ENCODE peak calls at places on chromosome 19, in seven cellular contexts. M is uterus; C is mucosa of descending colon; T is GM12865; L is CD8-positive, alpha-beta T cell; I is Peyer's patch; B is cardiac muscle cell. J is an unnamed sample.

GRCh38 chr19:12952488-12953455 is 4.3 kb downstream of the GADD45GIP1 start:
- DNase-seq in M (no peak), C (no peak), T (no peak), L (no peak), I (no peak), B (no peak), J (peak)

GRCh38 chr19:3407556-3408516 is 41.5 kb downstream of the NFIC start:
- DNase-seq in M (peak), C (no peak), T (no peak), L (no peak), I (no peak), B (no peak), J (no peak)

GRCh38 chr19:18460313-18460712 is 22.4 kb upstream of the ISYNA1 start:
- DNase-seq in M (peak), C (peak), T (no peak), L (no peak), I (no peak), B (no peak), J (no peak)

GRCh38 chr19:13098291-13099072 is 4.2 kb downstream of the LYL1 start:
- DNase-seq in M (peak), C (peak), T (no peak), L (no peak), I (peak), B (no peak), J (peak)

GRCh38 chr19:17076539-17076919 is 952 bp downstream of the MYO9B start:
- DNase-seq in M (no peak), C (no peak), T (peak), L (no peak), I (peak), B (no peak), J (no peak)

GRCh38 chr19:23597661-23598060 is 89.4 kb downstream of the ZNF675 start:
- DNase-seq in M (no peak), C (no peak), T (no peak), L (no peak), I (no peak), B (no peak), J (no peak)

GRCh38 chr19:48341006-48341405 is 15.7 kb downstream of the EMP3 start:
- DNase-seq in M (no peak), C (no peak), T (no peak), L (no peak), I (no peak), B (no peak), J (no peak)

GRCh38 chr19:58346961-58347929 is 6.0 kb downstream of the A1BG start:
- DNase-seq in M (peak), C (peak), T (peak), L (peak), I (peak), B (peak), J (peak)

GRCh38 chr19:10270180-10270615 is 722 bp upstream of the ICAM1 start:
- DNase-seq in M (peak), C (peak), T (peak), L (peak), I (peak), B (no peak), J (no peak)

GRCh38 chr19:16527334-16527935 is 14.8 kb downstream of the CHERP start:
- DNase-seq in M (no peak), C (no peak), T (no peak), L (no peak), I (no peak), B (no peak), J (no peak)

GRCh38 chr19:42252365-42253244 is 2.3 kb downstream of the ERF start:
- DNase-seq in M (peak), C (no peak), T (no peak), L (no peak), I (peak), B (peak), J (peak)

GRCh38 chr19:19537321-19538048 is 580 bp upstream of the CILP2 start:
- DNase-seq in M (no peak), C (no peak), T (no peak), L (no peak), I (no peak), B (no peak), J (no peak)

GRCh38 chr19:19539738-19540703 is 2.0 kb downstream of the CILP2 start:
- DNase-seq in M (peak), C (peak), T (peak), L (peak), I (peak), B (no peak), J (peak)

GRCh38 chr19:19538077-19538764 is at the start of gene CILP2:
- DNase-seq in M (no peak), C (no peak), T (no peak), L (no peak), I (no peak), B (peak), J (peak)

GRCh38 chr19:19540707-19541515 is 2.8 kb downstream of the CILP2 start:
- DNase-seq in M (no peak), C (peak), T (peak), L (peak), I (peak), B (peak), J (peak)

DNA sequence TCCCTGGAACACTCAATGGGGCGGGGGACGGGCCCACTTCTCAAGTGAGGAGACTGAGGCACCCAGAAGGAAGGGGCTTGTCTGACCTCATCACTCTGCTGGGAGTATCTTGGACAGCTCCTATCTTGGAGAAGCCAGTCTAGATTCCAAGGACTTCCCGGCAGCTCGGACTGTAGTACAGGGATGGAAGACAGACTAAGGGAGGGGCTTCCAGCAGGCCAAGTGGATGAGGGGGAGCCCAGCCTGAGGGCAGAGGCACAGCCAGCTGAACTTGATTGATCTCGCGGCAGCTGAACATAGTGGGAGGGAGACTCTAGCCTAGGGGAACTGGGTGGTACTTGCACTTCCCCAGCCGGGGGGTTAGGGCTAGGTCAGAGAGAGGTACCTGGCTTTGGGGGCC is 702 bp downstream of the CILP2 start:
- DNase-seq in M (no peak), C (no peak), T (no peak), L (no peak), I (no peak), B (no peak), J (no peak)
- H3K4me3 ChIP-seq in M (no peak), C (no peak), T (no peak), L (peak), I (no peak), B (peak), J (peak)

GRCh38 chr19:6737284-6737872 is at the start of gene GPR108:
- DNase-seq in M (peak), C (peak), T (peak), L (peak), I (peak), B (peak), J (peak)
- TF ChIP-seq CTCF in M (peak), C (no peak), T (no peak), L (no peak), I (no peak), B (no peak), J (no peak)

GRCh38 chr19:45952341-45952690 is 21.3 kb downstream of the NOVA2 start:
- DNase-seq in M (no peak), C (no peak), T (no peak), L (no peak), I (no peak), B (no peak), J (no peak)
- H3K4me3 ChIP-seq in M (no peak), C (no peak), T (peak), L (no peak), I (no peak), B (no peak), J (no peak)

GRCh38 chr19:53912653-53913052 is 3.6 kb downstream of the CACNG7 start:
- DNase-seq in M (no peak), C (peak), T (no peak), L (no peak), I (no peak), B (no peak), J (no peak)
- TF ChIP-seq CTCF in M (no peak), C (no peak), T (no peak), L (no peak), I (no peak), B (peak), J (peak)

GRCh38 chr19:40778045-40778864 is at the start of gene RAB4B:
- DNase-seq in M (peak), C (peak), T (peak), L (peak), I (peak), B (peak), J (peak)
- H3K4me3 ChIP-seq in M (peak), C (peak), T (peak), L (peak), I (peak), B (peak), J (peak)

GRCh38 chr19:7638802-7639465 is 2.0 kb downstream of the STXBP2 start:
- DNase-seq in M (no peak), C (no peak), T (no peak), L (no peak), I (no peak), B (no peak), J (no peak)

GRCh38 chr19:7636317-7636690 is 606 bp upstream of the STXBP2 start:
- DNase-seq in M (no peak), C (no peak), T (no peak), L (no peak), I (no peak), B (no peak), J (no peak)

GRCh38 chr19:7635670-7636069 is 1.2 kb upstream of the STXBP2 start:
- DNase-seq in M (no peak), C (no peak), T (no peak), L (no peak), I (no peak), B (no peak), J (no peak)

GRCh38 chr19:7637374-7638256 is 705 bp downstream of the STXBP2 start:
- DNase-seq in M (no peak), C (peak), T (peak), L (no peak), I (peak), B (no peak), J (no peak)

DNA sequence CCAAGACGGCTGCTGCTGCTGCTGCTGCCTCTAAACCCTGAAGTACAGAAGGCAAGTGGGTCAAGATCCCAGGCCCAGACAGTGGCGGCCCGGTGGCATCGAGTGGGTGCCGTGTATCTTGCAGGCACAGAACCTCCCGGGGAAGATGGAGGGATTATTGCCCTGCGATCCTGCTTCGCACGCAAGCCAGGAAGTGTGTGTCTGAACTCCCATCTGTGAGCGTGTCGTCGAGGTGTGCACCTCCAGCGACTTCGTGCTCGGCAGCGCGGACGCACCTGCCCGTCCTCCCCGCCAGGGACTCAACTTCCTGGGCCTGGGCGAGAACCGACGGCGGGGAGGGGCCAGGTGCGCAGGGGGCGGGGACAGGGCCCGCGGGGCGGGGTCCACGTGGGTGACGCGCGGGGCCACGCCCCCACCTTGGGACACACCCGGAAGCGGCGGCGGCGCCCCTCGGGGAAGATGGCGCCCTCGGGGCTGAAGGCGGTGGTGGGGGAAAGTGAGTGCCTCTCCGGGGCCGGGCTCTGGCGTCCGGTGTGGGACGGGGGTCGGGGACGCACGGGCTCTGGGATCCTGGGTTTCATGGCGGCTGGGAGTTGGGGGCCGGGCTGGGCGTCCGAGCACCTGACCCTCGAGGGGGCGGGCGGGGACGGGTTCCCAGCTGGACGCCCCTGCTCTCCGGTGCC is at the start of gene STXBP2:
- DNase-seq in M (no peak), C (peak), T (peak), L (peak), I (peak), B (peak), J (no peak)
- TF ChIP-seq CTCF in M (no peak), C (peak), T (no peak), L (peak), I (peak), B (no peak), J (no peak)

DNA sequence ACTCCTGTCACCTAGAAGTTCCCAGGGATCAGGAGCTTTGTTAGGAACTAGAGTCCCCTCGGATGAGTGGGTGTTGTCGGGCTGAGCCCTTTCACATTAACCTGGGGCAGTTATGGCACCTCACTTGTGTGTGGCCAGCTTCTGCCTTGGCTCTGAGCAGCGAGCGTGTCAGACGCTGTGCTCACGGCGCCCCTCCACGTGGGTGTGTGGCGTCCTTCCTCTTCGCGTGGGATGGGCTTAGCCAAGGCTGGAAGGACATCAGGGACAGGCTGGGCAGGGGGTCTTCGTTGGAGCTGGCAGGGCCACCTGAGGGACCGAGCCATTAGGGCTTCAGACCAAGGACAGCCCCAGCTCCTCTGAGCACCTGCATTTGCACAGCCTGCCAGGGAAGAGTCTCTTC is 23.4 kb downstream of the DOT1L start:
- DNase-seq in M (no peak), C (no peak), T (no peak), L (no peak), I (no peak), B (no peak), J (no peak)
- H3K4me3 ChIP-seq in M (no peak), C (no peak), T (no peak), L (no peak), I (no peak), B (no peak), J (no peak)

DNA sequence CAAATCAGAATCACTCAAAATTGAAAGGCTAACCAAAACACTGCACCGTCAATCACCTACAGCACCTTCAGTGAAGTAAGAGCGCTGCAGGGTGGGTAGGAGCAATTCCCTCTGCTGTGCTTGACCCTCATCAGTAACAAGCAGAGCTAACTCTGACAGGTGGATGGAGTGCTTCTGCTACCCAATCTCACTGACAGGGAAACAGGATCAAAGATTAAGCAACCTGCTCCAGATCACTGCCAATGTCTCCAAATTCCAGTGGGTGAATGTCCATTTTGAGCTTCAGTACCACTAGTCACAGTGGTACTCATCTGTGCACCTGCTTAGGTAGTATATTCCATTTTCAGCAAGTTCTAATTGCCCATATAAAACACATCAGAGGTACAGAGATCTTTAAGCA is 25.2 kb downstream of the BRD4 start:
- DNase-seq in M (no peak), C (no peak), T (no peak), L (no peak), I (no peak), B (no peak), J (no peak)
- TF ChIP-seq CTCF in M (no peak), C (no peak), T (no peak), L (no peak), I (no peak), B (no peak), J (no peak)

GRCh38 chr19:40005670-40006272 is 8.9 kb downstream of the ZNF546 start:
- DNase-seq in M (no peak), C (no peak), T (no peak), L (no peak), I (no peak), B (no peak), J (no peak)

GRCh38 chr19:40009674-40010073 is 12.8 kb downstream of the ZNF546 start:
- DNase-seq in M (no peak), C (no peak), T (no peak), L (no peak), I (no peak), B (no peak), J (no peak)

GRCh38 chr19:40006273-40006691 is 9.4 kb downstream of the ZNF546 start:
- DNase-seq in M (no peak), C (no peak), T (no peak), L (no peak), I (no peak), B (no peak), J (peak)
- H3K4me3 ChIP-seq in M (no peak), C (no peak), T (no peak), L (no peak), I (no peak), B (no peak), J (no peak)

GRCh38 chr19:30667227-30667626 is 295.0 kb downstream of the ZNF536 start:
- DNase-seq in M (no peak), C (no peak), T (no peak), L (no peak), I (no peak), B (no peak), J (no peak)

GRCh38 chr19:30665449-30665848 is 293.3 kb downstream of the ZNF536 start:
- DNase-seq in M (no peak), C (no peak), T (no peak), L (no peak), I (no peak), B (no peak), J (no peak)

GRCh38 chr19:30666301-30666803 is 294.2 kb downstream of the ZNF536 start:
- DNase-seq in M (peak), C (no peak), T (peak), L (no peak), I (peak), B (peak), J (peak)

GRCh38 chr19:30662211-30662861 is 290.2 kb downstream of the ZNF536 start:
- DNase-seq in M (no peak), C (no peak), T (no peak), L (no peak), I (no peak), B (no peak), J (peak)

GRCh38 chr19:30664358-30665058 is 292.3 kb downstream of the ZNF536 start:
- DNase-seq in M (no peak), C (no peak), T (no peak), L (no peak), I (peak), B (peak), J (peak)
- TF ChIP-seq CTCF in M (no peak), C (no peak), T (peak), L (no peak), I (peak), B (peak), J (peak)